ENCODE peak calls at places on chromosomes 12 and 14, in seven cellular contexts. S is NCI-H187 treated with DMSO at 0.1 percent for 48 hours; K is neural progenitor cell; D is activated naive CD4-positive, alpha-beta T cell; I is KG1; U is activated T-cell treated with anti-CD3 and anti-CD28 coated beads, Interleukin-2, amount 50 U/mL, for 4 hours; Q is T-cell. L is an unnamed sample.

GRCh38 chr12:12133259-12133658 is 62.5 kb downstream of the BCL2L14 start:
- DNase-seq in Q (no peak), D (no peak), K (peak), S (no peak), U (no peak), I (no peak), L (no peak)

GRCh38 chr12:42756841-42757661 is 167.5 kb upstream of the PRICKLE1 start:
- DNase-seq in Q (no peak), K (peak), I (no peak), D (no peak), U (no peak), S (no peak), L (no peak)

GRCh38 chr14:55867726-55868125 is 250.5 kb upstream of the PELI2 start:
- DNase-seq in I (no peak), D (no peak), K (no peak), S (no peak), Q (no peak), U (no peak), L (no peak)

GRCh38 chr12:28191018-28191595 is 851 bp downstream of the CCDC91 start:
- DNase-seq in Q (no peak), D (no peak), K (no peak), S (no peak), U (peak), I (no peak), L (peak)

GRCh38 chr14:96146131-96146771 is 58.4 kb upstream of the BDKRB2 start:
- DNase-seq in U (no peak), D (no peak), K (no peak), Q (no peak), I (no peak), S (no peak), L (no peak)

GRCh38 chr14:99964979-99965378 is 100.2 kb upstream of the EVL start:
- DNase-seq in S (no peak), D (no peak), K (no peak), I (no peak), U (no peak), Q (no peak), L (no peak)

GRCh38 chr12:71780207-71780822 is 25.7 kb downstream of the RAB21 start:
- DNase-seq in S (no peak), U (peak), D (peak), I (peak), K (peak), Q (peak), L (peak)

GRCh38 chr14:36702484-36702883 is 40.8 kb downstream of the PAX9 start:
- DNase-seq in K (no peak), D (no peak), I (no peak), Q (no peak), S (no peak), U (no peak), L (no peak)

GRCh38 chr12:115375188-115375991 is 691.4 kb upstream of the TBX3 start:
- DNase-seq in K (no peak), I (no peak), Q (no peak), D (no peak), U (no peak), S (no peak), L (no peak)

GRCh38 chr14:24368562-24369252 is 723 bp downstream of the NFATC4 start:
- DNase-seq in S (no peak), U (no peak), D (no peak), K (peak), I (no peak), Q (peak), L (peak)

GRCh38 chr14:68905107-68905895 is 73.8 kb downstream of the ACTN1 start:
- DNase-seq in I (no peak), S (no peak), Q (no peak), U (no peak), K (no peak), D (no peak), L (no peak)

GRCh38 chr14:89911018-89911919 is 43.3 kb downstream of the EFCAB11 start:
- DNase-seq in I (no peak), U (no peak), S (no peak), D (no peak), Q (no peak), K (peak), L (no peak)

GRCh38 chr12:87676726-87677125 is 352.5 kb downstream of the C12orf50 start:
- DNase-seq in D (no peak), K (no peak), U (no peak), S (no peak), I (no peak), Q (no peak), L (no peak)

GRCh38 chr14:64733899-64734298 is 29.7 kb downstream of the PLEKHG3 start:
- DNase-seq in U (no peak), I (no peak), K (no peak), S (no peak), D (no peak), Q (no peak), L (peak)

GRCh38 chr12:24535334-24536019 is 413.4 kb downstream of the BCAT1 start:
- DNase-seq in S (no peak), K (no peak), D (no peak), U (no peak), I (no peak), Q (no peak), L (no peak)

GRCh38 chr14:64605926-64606685 is 56.3 kb downstream of the PPP1R36 start:
- DNase-seq in U (no peak), K (no peak), S (no peak), I (no peak), Q (no peak), D (no peak), L (no peak)

GRCh38 chr12:64825143-64826011 is 930 bp downstream of the TBC1D30 start:
- DNase-seq in Q (no peak), K (peak), D (no peak), I (no peak), U (no peak), S (peak), L (no peak)

GRCh38 chr12:55724940-55725309 is 3.9 kb downstream of the CD63 start:
- DNase-seq in U (no peak), D (no peak), S (no peak), K (no peak), I (no peak), Q (no peak), L (no peak)

GRCh38 chr14:83825836-83826235 is 1704.1 kb upstream of the FLRT2 start:
- DNase-seq in D (no peak), I (no peak), Q (no peak), K (no peak), U (no peak), S (no peak), L (no peak)

GRCh38 chr12:111607239-111607638 is 8.1 kb upstream of the ATXN2 start:
- DNase-seq in I (no peak), Q (no peak), U (no peak), K (no peak), D (no peak), S (no peak), L (no peak)

GRCh38 chr14:78184151-78184550 is 14.0 kb downstream of the NRXN3 start:
- DNase-seq in Q (no peak), U (no peak), K (no peak), S (no peak), D (no peak), I (no peak), L (no peak)

GRCh38 chr12:52361553-52361952 is 5.7 kb downstream of the KRT85 start:
- DNase-seq in U (no peak), I (no peak), K (no peak), S (no peak), Q (no peak), D (no peak), L (no peak)

GRCh38 chr12:95615735-95616134 is 64.5 kb upstream of the USP44 start:
- DNase-seq in K (no peak), D (no peak), Q (no peak), S (no peak), U (no peak), I (no peak), L (no peak)

GRCh38 chr12:30414507-30414906 is 281.2 kb downstream of the IPO8 start:
- DNase-seq in Q (no peak), U (no peak), I (no peak), K (no peak), S (no peak), D (no peak), L (no peak)

GRCh38 chr14:91361236-91361811 is 56.3 kb downstream of the CCDC88C start:
- DNase-seq in S (no peak), Q (no peak), K (no peak), D (no peak), I (no peak), U (no peak), L (no peak)

GRCh38 chr12:124645530-124646244 is 78.3 kb upstream of the NCOR2 start:
- DNase-seq in S (no peak), I (no peak), U (no peak), D (no peak), K (no peak), Q (no peak), L (no peak)

GRCh38 chr14:63045612-63046320 is 508 bp upstream of the KCNH5 start:
- DNase-seq in K (peak), S (peak), D (no peak), U (no peak), Q (no peak), I (no peak), L (peak)

GRCh38 chr12:14905269-14906004 is 19.8 kb upstream of the MGP start:
- DNase-seq in K (no peak), U (no peak), Q (no peak), D (no peak), S (no peak), I (no peak), L (peak)

GRCh38 chr12:108248011-108248410 is 91.1 kb downstream of the CMKLR1 start:
- DNase-seq in K (no peak), D (no peak), U (no peak), I (no peak), S (no peak), Q (no peak), L (no peak)